ENCODE peak calls at places on chromosomes 5 and 9, in six cellular contexts. R is stimulated activated CD4-positive, alpha-beta T cell treated with anti-CD3 and anti-CD28 coated beads, Interleukin-2, amount 100 ng/mL, for 4 hours; Q is CD4-positive, alpha-beta T cell; T is progenitor cell of endocrine pancreas; A is HCT116; U is iris pigment epithelial cell. W is an unnamed sample.

GRCh38 chr5:149175346-149176113 is 34.2 kb downstream of the ABLIM3 start:
- DNase-seq in A (no peak), R (no peak), Q (no peak), U (no peak), T (no peak), W (no peak)

GRCh38 chr9:127731938-127732337 is 3.2 kb downstream of the TOR2A start:
- DNase-seq in Q (no peak), R (no peak), A (no peak), U (no peak), T (no peak), W (no peak)

GRCh38 chr5:131747180-131748105 is 49.4 kb downstream of the FNIP1 start:
- DNase-seq in T (no peak), A (no peak), Q (no peak), R (no peak), U (peak), W (no peak)

GRCh38 chr5:88875609-88876234 is 7.3 kb downstream of the MEF2C start:
- DNase-seq in T (no peak), Q (no peak), U (no peak), A (no peak), R (no peak), W (no peak)

GRCh38 chr9:89843591-89843990 is 238.8 kb downstream of the GADD45G start:
- DNase-seq in Q (no peak), T (no peak), A (no peak), U (no peak), R (no peak), W (no peak)

GRCh38 chr5:143865421-143865820 is 53.5 kb downstream of the HMHB1 start:
- DNase-seq in U (no peak), Q (no peak), T (no peak), R (no peak), A (no peak), W (no peak)

GRCh38 chr5:18420711-18421110 is 786.5 kb downstream of the TAF11L14 start:
- DNase-seq in R (no peak), U (no peak), Q (no peak), A (no peak), T (no peak), W (no peak)

GRCh38 chr9:124939944-124940343 is 939 bp downstream of the GOLGA1 start:
- DNase-seq in Q (no peak), T (no peak), U (no peak), R (no peak), A (no peak), W (no peak)

GRCh38 chr9:134765785-134766184 is 114.8 kb upstream of the FCN2 start:
- DNase-seq in Q (no peak), A (no peak), U (no peak), R (no peak), T (no peak), W (no peak)

GRCh38 chr9:85466834-85467233 is 274.9 kb downstream of the AGTPBP1 start:
- DNase-seq in T (no peak), Q (no peak), R (no peak), A (no peak), U (no peak), W (no peak)

GRCh38 chr5:150593996-150594395 is 46.5 kb upstream of the SYNPO start:
- DNase-seq in A (no peak), Q (no peak), U (no peak), R (no peak), T (no peak), W (no peak)

GRCh38 chr9:89363921-89364663 is 45.8 kb downstream of the SECISBP2 start:
- DNase-seq in U (no peak), T (no peak), R (no peak), A (no peak), Q (no peak), W (no peak)

GRCh38 chr5:143111799-143112198 is 291.7 kb downstream of the NR3C1 start:
- DNase-seq in Q (no peak), A (no peak), U (no peak), T (no peak), R (no peak), W (no peak)

GRCh38 chr5:35031276-35031675 is 16.5 kb downstream of the AGXT2 start:
- DNase-seq in Q (no peak), T (no peak), A (no peak), R (no peak), U (peak), W (no peak)

GRCh38 chr9:121634800-121635261 is 16.6 kb upstream of the DAB2IP start:
- DNase-seq in U (no peak), T (peak), Q (no peak), A (no peak), R (no peak), W (no peak)

GRCh38 chr5:4575608-4576007 is 564.5 kb upstream of the ADAMTS16 start:
- DNase-seq in A (no peak), Q (no peak), R (no peak), U (no peak), T (no peak), W (no peak)

GRCh38 chr5:167952278-167952990 is 339.0 kb upstream of the WWC1 start:
- DNase-seq in R (no peak), A (no peak), Q (no peak), T (no peak), U (no peak), W (no peak)

GRCh38 chr5:150085191-150085912 is 1.0 kb downstream of the CSF1R start:
- DNase-seq in U (no peak), R (no peak), A (no peak), Q (no peak), T (no peak), W (no peak)

GRCh38 chr9:6938447-6938846 is 180.7 kb downstream of the KDM4C start:
- DNase-seq in U (peak), A (no peak), Q (no peak), R (no peak), T (no peak), W (no peak)

GRCh38 chr9:35277171-35277520 is 115.3 kb downstream of the UNC13B start:
- DNase-seq in A (no peak), U (peak), R (no peak), T (no peak), Q (no peak), W (no peak)

GRCh38 chr9:1879501-1879900 is 135.6 kb upstream of the SMARCA2 start:
- DNase-seq in U (no peak), Q (no peak), A (no peak), R (no peak), T (no peak), W (no peak)

GRCh38 chr5:123098767-123099513 is 9.9 kb downstream of the PRDM6 start:
- DNase-seq in U (no peak), Q (no peak), A (no peak), R (no peak), T (no peak), W (no peak)

GRCh38 chr5:171938358-171938757 is 68.1 kb downstream of the FBXW11 start:
- DNase-seq in A (no peak), U (no peak), R (no peak), T (no peak), Q (no peak), W (no peak)

GRCh38 chr5:53211799-53212198 is 102.2 kb upstream of the MOCS2 start:
- DNase-seq in A (peak), Q (no peak), R (no peak), U (peak), T (no peak), W (no peak)

GRCh38 chr5:154517181-154517580 is 39.2 kb upstream of the HAND1 start:
- DNase-seq in A (no peak), U (no peak), R (no peak), T (no peak), Q (no peak), W (no peak)

GRCh38 chr9:125142560-125143376 is 560 bp downstream of the SCAI start:
- DNase-seq in R (no peak), A (no peak), U (no peak), T (peak), Q (peak), W (peak)

GRCh38 chr5:135502836-135503520 is 32.8 kb downstream of the NEUROG1 start:
- DNase-seq in Q (no peak), R (no peak), U (no peak), A (no peak), T (no peak), W (no peak)